ENCODE peak calls at places on chromosome 19, in five cellular contexts. R is heart right ventricle; L is CD8-positive, alpha-beta T cell; F is WERI-Rb-1; K is AG04450. Q is an unnamed sample.

GRCh38 chr19:27911122-27911898 is 1301.6 kb downstream of the UQCRFS1 start:
- DNase-seq in R (no peak), L (no peak), F (no peak), K (no peak), Q (no peak)

GRCh38 chr19:42879613-42880012 is at the start of gene PSG1:
- DNase-seq in R (no peak), L (no peak), F (no peak), K (no peak), Q (no peak)

GRCh38 chr19:14775855-14776254 is 2.5 kb downstream of the ADGRE2 start:
- DNase-seq in R (peak), L (no peak), F (no peak), K (no peak), Q (no peak)

GRCh38 chr19:2095338-2095938 is 688 bp downstream of the MOB3A start:
- DNase-seq in R (no peak), L (no peak), F (no peak), K (no peak), Q (no peak)

GRCh38 chr19:1155352-1156304 is 18.4 kb downstream of the SBNO2 start:
- DNase-seq in R (no peak), L (no peak), F (no peak), K (no peak), Q (no peak)

GRCh38 chr19:16435238-16435911 is 36.4 kb downstream of the EPS15L1 start:
- DNase-seq in R (no peak), L (peak), F (no peak), K (peak), Q (peak)

GRCh38 chr19:55535173-55535572 is 1.8 kb downstream of the SBK2 start:
- DNase-seq in R (no peak), L (no peak), F (no peak), K (no peak), Q (no peak)

GRCh38 chr19:39473443-39473960 is 7.1 kb upstream of the TIMM50 start:
- DNase-seq in R (no peak), L (no peak), F (no peak), K (no peak), Q (no peak)

GRCh38 chr19:42051166-42052115 is 18.6 kb downstream of the GRIK5 start:
- DNase-seq in R (no peak), L (no peak), F (no peak), K (no peak), Q (no peak)

GRCh38 chr19:38917921-38918491 is 6.0 kb upstream of the CCER2 start:
- DNase-seq in R (no peak), L (no peak), F (peak), K (no peak), Q (no peak)

GRCh38 chr19:56611288-56611687 is 16.2 kb downstream of the ZNF71 start:
- DNase-seq in R (no peak), L (no peak), F (no peak), K (no peak), Q (no peak)

DNA sequence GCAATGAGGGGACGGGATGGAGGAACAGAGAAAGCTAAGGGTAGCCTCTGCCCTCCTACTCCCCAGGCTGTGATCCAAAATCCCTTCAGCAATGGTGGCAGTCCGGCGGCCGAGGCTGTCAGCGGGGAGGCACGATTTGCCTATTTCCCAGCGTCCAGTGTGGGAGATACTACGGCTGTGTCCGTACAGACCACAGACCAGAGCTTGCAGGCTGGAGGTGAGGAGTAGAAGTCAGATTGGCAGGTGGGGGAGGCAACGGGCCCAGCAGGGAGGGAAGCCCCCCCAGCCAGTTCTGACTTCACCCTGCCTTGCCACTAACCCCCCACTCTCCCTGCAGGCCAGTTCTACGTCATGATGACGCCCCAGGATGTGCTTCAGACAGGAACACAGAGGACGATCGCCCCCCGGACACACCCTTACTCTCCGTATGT is 1.6 kb downstream of the USF2 start:
- DNase-seq in R (no peak), L (no peak), F (no peak), K (no peak), Q (no peak)
- H3K27ac ChIP-seq in R (no peak), L (no peak), F (no peak), K (no peak), Q (no peak)

DNA sequence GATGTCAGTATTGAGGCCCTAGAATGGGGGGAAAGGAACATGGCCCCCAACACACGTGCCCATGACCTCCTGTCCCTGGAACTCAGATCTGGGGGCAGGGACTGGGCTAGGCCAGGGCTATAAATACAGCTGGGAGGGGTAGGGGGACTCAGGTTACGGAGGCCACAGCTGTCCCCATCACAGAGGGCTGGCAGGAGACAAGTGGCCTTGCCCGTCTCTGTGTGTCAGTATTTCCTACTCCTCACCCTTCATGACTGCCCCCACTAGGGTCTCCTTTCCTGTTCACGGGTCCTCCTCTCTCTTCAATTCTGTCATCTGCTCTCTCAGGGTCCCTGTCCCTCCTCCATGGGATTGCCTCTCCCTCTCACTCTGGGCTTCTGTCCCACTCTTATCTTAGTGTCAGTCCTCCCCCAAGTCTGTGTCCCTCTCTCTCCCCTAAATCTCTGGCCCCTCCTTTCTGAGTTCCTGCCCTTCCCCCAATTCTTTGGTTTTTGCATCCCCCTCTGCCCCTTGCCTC is 692 bp upstream of the HRC start:
- DNase-seq in R (peak), L (no peak), F (peak), K (no peak), Q (no peak)
- H3K27ac ChIP-seq in R (peak), L (no peak), F (no peak), K (no peak), Q (no peak)

GRCh38 chr19:3323026-3323425 is 43.4 kb upstream of the NFIC start:
- DNase-seq in R (no peak), L (no peak), F (no peak), K (no peak), Q (no peak)

GRCh38 chr19:3324405-3324856 is 42.0 kb upstream of the NFIC start:
- DNase-seq in R (peak), L (peak), F (peak), K (no peak), Q (no peak)

GRCh38 chr19:3322199-3322978 is 44.0 kb upstream of the NFIC start:
- DNase-seq in R (no peak), L (no peak), F (no peak), K (no peak), Q (no peak)

GRCh38 chr19:3325451-3325850 is 40.9 kb upstream of the NFIC start:
- DNase-seq in R (no peak), L (no peak), F (no peak), K (no peak), Q (no peak)

DNA sequence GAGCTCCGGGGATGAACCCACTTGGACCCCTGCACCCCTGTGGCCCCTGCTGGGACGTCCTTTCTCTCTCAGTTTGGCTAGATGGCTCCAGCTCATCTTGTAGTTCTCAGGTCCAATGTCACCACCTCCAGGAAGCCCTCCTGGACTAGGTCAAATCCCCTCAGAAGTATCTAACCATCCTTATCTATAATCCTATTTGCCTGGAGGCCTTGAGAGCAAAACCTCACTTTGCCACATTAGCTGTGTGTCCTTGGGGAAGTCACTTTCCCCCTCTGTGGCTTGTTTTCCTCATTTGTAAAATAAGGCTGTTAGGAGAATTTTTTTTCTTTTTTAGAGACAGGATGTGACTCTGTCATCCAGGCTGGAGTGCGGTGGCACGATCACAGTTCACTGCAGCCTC is 42.7 kb upstream of the NFIC start:
- DNase-seq in R (no peak), L (no peak), F (no peak), K (no peak), Q (no peak)
- H3K27ac ChIP-seq in R (no peak), L (no peak), F (no peak), K (no peak), Q (no peak)

DNA sequence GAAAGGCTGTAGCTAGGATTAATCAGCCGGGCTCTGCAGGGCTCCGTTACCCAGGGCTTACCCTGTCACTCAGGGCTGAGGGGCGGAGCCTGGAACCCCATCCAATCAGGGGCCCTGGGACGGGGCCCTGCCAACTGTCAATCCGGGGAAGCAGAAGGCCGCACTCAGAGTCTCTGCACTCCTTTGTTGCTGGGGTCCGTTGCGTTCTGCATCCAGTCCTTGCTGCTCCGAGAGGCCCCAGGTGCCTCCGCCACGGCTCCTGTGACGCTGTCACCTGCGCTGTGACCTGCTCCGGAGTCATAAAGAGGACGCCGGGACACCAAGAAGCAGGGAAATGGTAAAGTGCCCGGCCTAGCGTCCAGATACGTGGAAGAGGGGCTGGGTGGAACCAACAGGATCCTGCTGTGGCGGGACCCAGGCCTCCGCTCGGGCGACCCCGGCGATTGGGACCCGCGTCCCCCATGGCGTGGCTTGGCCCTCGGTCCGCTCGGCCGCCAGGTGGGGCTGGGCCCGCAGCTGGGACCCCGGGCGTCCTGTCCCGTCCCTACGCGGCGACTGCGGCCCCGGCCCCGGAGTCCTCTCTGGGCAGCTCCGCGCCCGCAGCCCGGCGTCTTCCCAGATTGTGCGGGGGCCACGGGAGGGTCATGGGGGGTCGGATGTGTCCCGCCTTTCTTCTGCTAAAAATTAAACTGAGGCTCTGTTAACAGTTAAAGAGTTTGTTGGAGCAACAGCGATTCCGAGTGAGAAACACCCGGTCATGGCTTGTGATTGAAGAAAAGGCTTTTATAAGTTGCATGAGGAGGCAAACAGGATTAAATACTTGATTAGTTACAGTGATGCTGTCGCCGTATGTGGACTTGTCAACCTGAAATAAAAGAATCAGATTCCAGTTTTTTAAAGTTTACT is at the start of gene ZNF491:
- DNase-seq in R (peak), L (peak), F (peak), K (peak), Q (peak)
- H3K27ac ChIP-seq in R (peak), L (peak), F (peak), K (peak), Q (peak)

DNA sequence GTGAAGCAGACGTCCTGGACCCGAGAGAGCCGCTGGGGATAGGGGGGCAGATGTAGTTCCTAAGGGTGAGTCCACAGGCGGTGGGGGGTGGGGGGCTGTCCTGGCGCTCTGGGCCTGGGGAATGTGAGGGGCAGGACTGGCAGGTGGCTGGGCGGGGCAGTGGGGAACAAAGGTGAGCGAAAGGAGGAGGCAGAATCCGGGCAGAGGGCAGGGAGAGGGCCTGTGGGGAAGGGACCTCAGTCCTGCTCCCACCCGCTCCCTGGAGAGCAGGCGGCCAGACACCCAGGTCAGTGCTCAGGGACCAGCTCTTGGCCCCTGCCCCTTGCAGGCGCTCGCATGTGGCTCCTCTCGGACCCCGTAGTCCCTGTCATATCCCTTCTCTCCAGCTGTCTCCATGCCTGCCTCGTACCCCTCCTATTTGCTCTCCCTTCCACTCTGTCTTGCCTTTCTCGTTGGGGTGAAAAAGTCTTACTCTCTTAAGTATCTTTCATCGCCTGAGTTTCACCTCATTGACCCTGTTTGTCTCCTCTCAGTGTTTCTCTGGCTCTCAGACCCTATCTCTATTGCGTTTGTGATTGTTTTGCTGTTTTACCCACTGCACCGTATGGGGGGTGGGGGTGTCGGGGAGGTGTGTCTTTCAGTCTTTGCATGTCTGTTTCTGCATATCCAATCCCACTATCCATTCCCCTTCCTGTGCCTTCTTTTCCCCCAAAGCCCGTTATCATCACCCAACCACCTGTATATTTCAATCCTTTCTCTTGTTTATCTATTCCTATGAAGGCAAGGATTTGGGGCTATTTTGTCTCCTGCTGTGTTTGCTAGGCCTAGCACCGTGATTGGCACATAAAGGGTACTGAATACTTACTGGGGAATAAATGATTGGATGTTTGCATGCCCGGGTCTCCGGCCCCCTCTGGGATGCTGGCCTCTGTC is 5.8 kb downstream of the SPHK2 start:
- DNase-seq in R (no peak), L (no peak), F (peak), K (no peak), Q (no peak)
- H3K27ac ChIP-seq in R (no peak), L (no peak), F (peak), K (no peak), Q (peak)

Q was measured in caudate nucleus.